ENCODE peak calls at places on chromosome 6, in six cellular contexts. T is nephron progenitor cell, V is tibial nerve, P is stomach, Y is pancreas, S is kidney epithelial cell. C is an unnamed sample.

GRCh38 chr6:36351152-36351571 is 14.5 kb upstream of the BNIP5 start:
- DNase-seq in T (no peak), V (no peak), P (no peak), Y (no peak), S (no peak), C (no peak)

GRCh38 chr6:55827818-55828522 is 47.4 kb downstream of the BMP5 start:
- DNase-seq in T (no peak), V (no peak), P (no peak), Y (no peak), S (no peak), C (no peak)

GRCh38 chr6:141401168-141401567 is 731.6 kb upstream of the GJE1 start:
- DNase-seq in T (no peak), V (no peak), P (no peak), Y (no peak), S (no peak), C (no peak)

GRCh38 chr6:31771992-31772358 is 5.2 kb downstream of the VWA7 start:
- DNase-seq in T (no peak), V (no peak), P (no peak), Y (peak), S (no peak), C (no peak)

GRCh38 chr6:41451515-41452163 is 94.5 kb upstream of the FOXP4 start:
- DNase-seq in T (no peak), V (no peak), P (no peak), Y (no peak), S (no peak), C (no peak)

GRCh38 chr6:87575423-87575822 is 14.4 kb downstream of the RARS2 start:
- DNase-seq in T (no peak), V (no peak), P (no peak), Y (no peak), S (no peak), C (no peak)

GRCh38 chr6:56655996-56656395 is 13.3 kb upstream of the DST start:
- DNase-seq in T (no peak), V (no peak), P (no peak), Y (no peak), S (no peak), C (no peak)

GRCh38 chr6:148316308-148316707 is 26.3 kb upstream of the SASH1 start:
- DNase-seq in T (no peak), V (no peak), P (peak), Y (no peak), S (no peak), C (no peak)

GRCh38 chr6:134170844-134171243 is 118.4 kb upstream of the SLC2A12 start:
- DNase-seq in T (no peak), V (no peak), P (no peak), Y (no peak), S (no peak), C (no peak)

GRCh38 chr6:20572940-20573339 is 38.7 kb downstream of the CDKAL1 start:
- DNase-seq in T (no peak), V (no peak), P (no peak), Y (no peak), S (no peak), C (no peak)

GRCh38 chr6:33418690-33419291 is 884 bp upstream of the CUTA start:
- DNase-seq in T (no peak), V (no peak), P (no peak), Y (no peak), S (no peak), C (no peak)

GRCh38 chr6:140970485-140970884 is 1162.2 kb upstream of the GJE1 start:
- DNase-seq in T (no peak), V (no peak), P (no peak), Y (no peak), S (no peak), C (no peak)

GRCh38 chr6:157184202-157185015 is 138.9 kb downstream of the TMEM242 start:
- DNase-seq in T (peak), V (peak), P (peak), Y (peak), S (no peak), C (peak)

GRCh38 chr6:43873806-43874714 is 104.0 kb downstream of the VEGFA start:
- DNase-seq in T (peak), V (no peak), P (peak), Y (no peak), S (no peak), C (no peak)

DNA sequence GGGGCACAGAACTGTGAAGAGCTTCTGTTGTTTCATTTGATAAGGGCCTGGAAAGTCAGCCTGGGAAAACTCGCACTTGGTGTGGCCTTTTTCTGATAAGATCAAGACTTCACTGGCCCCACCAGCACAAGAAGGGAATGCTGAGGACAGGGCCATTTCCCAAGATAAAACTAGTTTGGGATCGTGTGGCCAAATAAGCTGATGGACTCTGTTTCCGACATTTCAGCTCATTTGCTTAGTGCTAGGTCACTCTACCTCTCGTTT is 116.0 kb downstream of the CLIC5 start:
- DNase-seq in T (no peak), V (no peak), P (no peak), Y (no peak), S (no peak), C (no peak)
- TF ChIP-seq CTCF in T (no peak), V (no peak), P (no peak), Y (no peak), S (no peak), C (no peak)

GRCh38 chr6:83192871-83193746 is at the start of the genes PGM3 and RWDD2A:
- DNase-seq in T (peak), V (peak), P (peak), Y (peak), S (peak), C (peak)

GRCh38 chr6:83190596-83190995 is 2.5 kb downstream of the PGM3 start:
- DNase-seq in T (no peak), V (no peak), P (no peak), Y (no peak), S (no peak), C (no peak)

GRCh38 chr6:83192456-83192855 is 609 bp downstream of the PGM3 start:
- DNase-seq in T (no peak), V (no peak), P (no peak), Y (no peak), S (no peak), C (no peak)

GRCh38 chr6:83185096-83185495 is 8.0 kb downstream of the PGM3 start:
- DNase-seq in T (no peak), V (no peak), P (no peak), Y (no peak), S (no peak), C (no peak)

GRCh38 chr6:83188501-83188900 is 4.6 kb downstream of the PGM3 start:
- DNase-seq in T (no peak), V (no peak), P (no peak), Y (no peak), S (no peak), C (no peak)
- TF ChIP-seq CTCF in T (no peak), V (no peak), P (no peak), Y (no peak), S (no peak), C (no peak)

GRCh38 chr6:52573295-52573694 is 3.6 kb downstream of the TRAM2 start:
- DNase-seq in T (peak), V (no peak), P (no peak), Y (no peak), S (no peak), C (no peak)
- TF ChIP-seq CTCF in T (no peak), V (no peak), P (no peak), Y (no peak), S (peak), C (no peak)

GRCh38 chr6:167826230-167827061 is at the start of gene AFDN:
- DNase-seq in T (peak), V (peak), P (peak), Y (peak), S (no peak), C (peak)
- TF ChIP-seq CTCF in T (no peak), V (peak), P (peak), Y (peak), S (peak), C (no peak)

GRCh38 chr6:2853766-2854393 is 12.2 kb upstream of the SERPINB1 start:
- DNase-seq in T (peak), V (no peak), P (no peak), Y (no peak), S (no peak), C (peak)

GRCh38 chr6:2852514-2852855 is 10.8 kb upstream of the SERPINB1 start:
- DNase-seq in T (no peak), V (no peak), P (no peak), Y (no peak), S (no peak), C (no peak)

GRCh38 chr6:2852921-2853322 is 11.3 kb upstream of the SERPINB1 start:
- DNase-seq in T (no peak), V (no peak), P (no peak), Y (no peak), S (no peak), C (no peak)

GRCh38 chr6:2855061-2855519 is 13.4 kb upstream of the SERPINB1 start:
- DNase-seq in T (no peak), V (no peak), P (no peak), Y (no peak), S (no peak), C (no peak)

DNA sequence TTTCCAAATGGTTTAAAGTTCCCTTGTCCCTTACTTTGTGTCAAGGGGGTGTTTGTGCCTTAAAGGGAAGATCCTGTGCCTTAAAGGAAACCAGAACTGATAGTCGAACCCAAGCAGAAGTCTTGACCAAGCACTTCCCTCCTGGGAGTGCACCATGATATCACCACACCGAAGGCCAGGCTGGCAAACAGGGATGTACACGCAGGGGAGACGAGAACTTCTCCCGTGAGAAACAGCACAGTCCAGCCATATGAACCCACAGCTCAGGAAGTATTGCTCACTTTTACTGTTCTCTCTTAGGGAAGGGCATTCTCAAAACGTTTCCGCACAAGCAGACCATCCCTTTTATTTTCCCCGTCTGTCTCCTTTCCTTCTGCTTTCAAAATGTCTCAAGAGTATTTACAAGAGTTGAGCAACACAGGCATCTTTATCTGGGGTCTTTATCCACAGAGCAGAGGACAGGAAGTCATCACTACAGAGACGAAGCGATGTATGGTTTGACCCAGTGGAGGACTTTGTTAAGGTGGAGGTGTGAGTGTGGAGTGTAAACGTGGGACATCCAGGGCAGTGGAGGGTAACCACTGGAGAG is 12.8 kb upstream of the SERPINB1 start:
- DNase-seq in T (no peak), V (no peak), P (no peak), Y (no peak), S (no peak), C (no peak)
- TF ChIP-seq CTCF in T (no peak), V (no peak), P (no peak), Y (no peak), S (no peak), C (no peak)

DNA sequence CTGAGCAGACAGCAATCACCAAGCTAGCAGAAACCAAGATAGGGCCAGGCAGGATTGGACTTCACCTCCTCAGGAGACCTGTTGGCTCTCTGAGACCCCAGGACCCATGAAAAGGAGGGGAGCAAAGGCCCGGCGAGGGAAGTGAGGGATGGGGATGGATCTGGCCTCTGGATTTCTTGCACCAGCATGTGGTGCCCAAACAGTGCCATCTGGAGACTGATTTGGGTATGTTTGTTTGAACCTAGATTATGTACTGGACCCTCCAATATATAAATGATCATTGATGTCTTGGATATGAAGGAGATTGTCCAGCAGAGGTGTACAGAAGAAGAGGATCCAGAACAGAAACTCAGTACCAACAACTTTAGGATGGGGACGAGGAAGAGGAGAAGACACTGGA is 83.4 kb upstream of the LY86 start:
- DNase-seq in T (no peak), V (no peak), P (no peak), Y (no peak), S (no peak), C (no peak)
- TF ChIP-seq CTCF in T (no peak), V (no peak), P (no peak), Y (no peak), S (no peak), C (no peak)

C was measured in omental fat pad.